ENCODE peak calls at places on chromosomes 16 and 17, in seven cellular contexts. X is H9, E is IMR-90, V is mesenchymal stem cell, A is neuronal stem cell, N is H1, F is trophoblast cell. S is an unnamed sample.

GRCh38 chr17:9050801-9051401 is 29.6 kb downstream of the NTN1 start:
- DNase-seq in X (peak), E (no peak), V (no peak), A (no peak), N (peak), F (peak), S (peak)

GRCh38 chr17:9959377-9959981 is 54.4 kb upstream of the RCVRN start:
- DNase-seq in X (peak), E (peak), V (peak), A (peak), N (peak), F (no peak), S (peak)

GRCh38 chr16:30004424-30004776 is 6.4 kb downstream of the DOC2A start:
- DNase-seq in X (no peak), E (no peak), V (no peak), A (no peak), N (no peak), F (no peak), S (no peak)

GRCh38 chr17:50593321-50593720 is 32.8 kb downstream of the CACNA1G start:
- DNase-seq in X (peak), E (no peak), V (peak), A (peak), N (peak), F (peak), S (peak)

GRCh38 chr16:17346441-17346773 is 124.4 kb downstream of the XYLT1 start:
- DNase-seq in X (no peak), E (no peak), V (no peak), A (no peak), N (no peak), F (no peak), S (no peak)

GRCh38 chr16:1002399-1003161 is 21.0 kb downstream of the SOX8 start:
- DNase-seq in X (peak), E (peak), V (peak), A (no peak), N (no peak), F (peak), S (peak)

GRCh38 chr16:75267631-75268264 is 16.3 kb upstream of the BCAR1 start:
- DNase-seq in X (no peak), E (peak), V (peak), A (no peak), N (no peak), F (peak), S (peak)

GRCh38 chr16:30457743-30458560 is 12.3 kb upstream of the SEPHS2 start:
- DNase-seq in X (no peak), E (no peak), V (no peak), A (no peak), N (no peak), F (no peak), S (no peak)

GRCh38 chr16:24816688-24817087 is 29.1 kb upstream of the SLC5A11 start:
- DNase-seq in X (no peak), E (no peak), V (no peak), A (no peak), N (no peak), F (no peak), S (no peak)

GRCh38 chr16:9159839-9160550 is 68.6 kb downstream of the HAPSTR1 start:
- DNase-seq in X (peak), E (peak), V (peak), A (peak), N (peak), F (peak), S (peak)

GRCh38 chr17:66450857-66451158 is 148.4 kb downstream of the PRKCA start:
- DNase-seq in X (no peak), E (no peak), V (no peak), A (no peak), N (no peak), F (no peak), S (no peak)

GRCh38 chr17:28746611-28747045 is 2.8 kb downstream of the TRAF4 start:
- DNase-seq in X (peak), E (no peak), V (no peak), A (no peak), N (peak), F (peak), S (peak)

GRCh38 chr16:50635505-50636392 is 45.4 kb downstream of the SNX20 start:
- DNase-seq in X (peak), E (no peak), V (no peak), A (no peak), N (no peak), F (no peak), S (peak)

GRCh38 chr17:15969463-15969862 is 24.5 kb downstream of the ADORA2B start:
- DNase-seq in X (no peak), E (no peak), V (no peak), A (no peak), N (no peak), F (no peak), S (no peak)

GRCh38 chr17:266219-266618 is 84.8 kb upstream of the DOC2B start:
- DNase-seq in X (no peak), E (no peak), V (no peak), A (no peak), N (no peak), F (no peak), S (no peak)

GRCh38 chr16:14194706-14195105 is 123.6 kb downstream of the MRTFB start:
- DNase-seq in X (no peak), E (no peak), V (no peak), A (no peak), N (no peak), F (no peak), S (no peak)

GRCh38 chr17:69159418-69159817 is 17.7 kb upstream of the ABCA6 start:
- DNase-seq in X (no peak), E (no peak), V (no peak), A (no peak), N (no peak), F (no peak), S (no peak)

GRCh38 chr17:58587713-58588117 is 73.3 kb upstream of the MTMR4 start:
- DNase-seq in X (peak), E (peak), V (peak), A (peak), N (peak), F (peak), S (peak)

GRCh38 chr17:28385037-28385797 is 13.7 kb downstream of the SARM1 start:
- DNase-seq in X (peak), E (no peak), V (no peak), A (no peak), N (no peak), F (peak), S (no peak)

GRCh38 chr17:81917565-81918332 is at the start of gene SIRT7:
- DNase-seq in X (peak), E (peak), V (peak), A (peak), N (peak), F (peak), S (peak)

GRCh38 chr17:28926366-28926765 is 23.5 kb upstream of the DHRS13 start:
- DNase-seq in X (no peak), E (no peak), V (no peak), A (no peak), N (no peak), F (no peak), S (no peak)

GRCh38 chr17:77002103-77003045 is 134.2 kb downstream of the MGAT5B start:
- DNase-seq in X (no peak), E (peak), V (peak), A (peak), N (no peak), F (peak), S (peak)

GRCh38 chr16:88851616-88852015 is 5.1 kb downstream of the GALNS start:
- DNase-seq in X (no peak), E (no peak), V (no peak), A (no peak), N (no peak), F (no peak), S (no peak)

GRCh38 chr17:78879679-78880186 is 23.3 kb downstream of the CEP295NL start:
- DNase-seq in X (no peak), E (peak), V (peak), A (no peak), N (no peak), F (no peak), S (no peak)

GRCh38 chr17:82801377-82801970 is 38.3 kb downstream of the ZNF750 start:
- DNase-seq in X (no peak), E (no peak), V (no peak), A (no peak), N (no peak), F (no peak), S (no peak)

GRCh38 chr16:77469639-77470038 is 34.8 kb upstream of the ADAMTS18 start:
- DNase-seq in X (no peak), E (no peak), V (no peak), A (no peak), N (no peak), F (no peak), S (no peak)

GRCh38 chr16:52283581-52284375 is 263.2 kb downstream of the TOX3 start:
- DNase-seq in X (no peak), E (no peak), V (no peak), A (no peak), N (no peak), F (peak), S (no peak)

GRCh38 chr16:77468831-77469230 is 34.0 kb upstream of the ADAMTS18 start:
- DNase-seq in X (no peak), E (no peak), V (no peak), A (no peak), N (no peak), F (no peak), S (peak)

GRCh38 chr17:65345261-65346060 is 208.3 kb downstream of the RGS9 start:
- DNase-seq in X (no peak), E (no peak), V (peak), A (no peak), N (no peak), F (peak), S (no peak)

GRCh38 chr16:84738255-84739038 is 38.6 kb downstream of the USP10 start:
- DNase-seq in X (peak), E (peak), V (peak), A (peak), N (peak), F (peak), S (peak)

GRCh38 chr17:81741594-81742452 is 29.7 kb downstream of the SLC25A10 start:
- DNase-seq in X (no peak), E (no peak), V (peak), A (no peak), N (no peak), F (no peak), S (no peak)

GRCh38 chr17:229945-230235 is 48.4 kb upstream of the DOC2B start:
- DNase-seq in X (no peak), E (no peak), V (no peak), A (no peak), N (no peak), F (no peak), S (no peak)

GRCh38 chr16:78675312-78675711 is 575.9 kb downstream of the WWOX start:
- DNase-seq in X (no peak), E (peak), V (peak), A (no peak), N (no peak), F (no peak), S (no peak)

GRCh38 chr17:164536-165235 is 16.8 kb downstream of the DOC2B start:
- DNase-seq in X (peak), E (peak), V (peak), A (peak), N (peak), F (no peak), S (peak)

GRCh38 chr17:64270885-64271284 is 7.8 kb upstream of the TEX2 start:
- DNase-seq in X (no peak), E (no peak), V (no peak), A (no peak), N (no peak), F (no peak), S (no peak)

GRCh38 chr17:35052240-35052608 is 11.3 kb downstream of the RFFL start:
- DNase-seq in X (no peak), E (peak), V (peak), A (no peak), N (no peak), F (no peak), S (no peak)

GRCh38 chr17:77147357-77147801 is 6.6 kb downstream of the SEC14L1 start:
- DNase-seq in X (no peak), E (no peak), V (no peak), A (no peak), N (no peak), F (no peak), S (no peak)

GRCh38 chr17:64622931-64623654 is 39.0 kb downstream of the SMURF2 start:
- DNase-seq in X (no peak), E (peak), V (peak), A (no peak), N (no peak), F (no peak), S (no peak)

DNA sequence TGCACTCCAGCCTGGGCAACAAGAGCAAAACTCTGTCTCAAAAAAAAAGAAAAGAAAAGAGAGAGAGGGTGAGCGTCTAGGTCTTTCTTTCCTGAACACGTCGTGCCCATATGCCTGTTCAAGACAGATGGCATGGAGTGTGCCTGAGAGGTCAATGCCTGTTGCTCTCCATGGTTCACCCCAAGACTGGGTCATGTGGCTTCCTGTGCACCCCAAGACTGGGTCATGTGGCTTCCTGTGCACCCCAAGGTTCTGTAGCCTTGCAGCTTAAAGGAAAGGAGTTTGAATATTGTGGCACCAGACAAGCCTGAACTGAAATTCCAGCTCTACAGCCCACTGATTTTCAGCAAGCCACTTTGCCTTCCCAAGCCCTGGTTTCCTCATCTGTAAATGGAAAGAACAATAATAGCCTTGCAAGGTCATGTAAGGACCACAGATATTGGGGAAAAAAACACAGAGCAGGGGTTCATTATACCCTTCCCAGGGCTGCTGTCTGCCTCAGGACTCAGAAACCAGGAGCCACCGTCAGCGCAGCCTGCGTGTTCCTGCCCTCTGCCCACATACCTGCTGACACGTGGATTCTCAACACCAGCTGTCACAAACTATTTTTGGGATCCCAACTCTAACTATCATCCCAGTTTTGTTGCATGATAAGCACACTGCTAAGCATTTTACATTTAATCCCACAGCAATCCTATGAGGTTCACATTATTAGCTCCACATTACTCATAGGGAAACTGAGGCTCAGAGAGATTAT is 18.0 kb upstream of the NAGS start:
- DNase-seq in X (no peak), E (no peak), V (no peak), A (no peak), N (no peak), F (no peak), S (no peak)
- H2AK5ac ChIP-seq in X (no peak), E (no peak), V (no peak), A (no peak), N (no peak), F (no peak), S (no peak)

GRCh38 chr16:66166451-66166850 is 200.0 kb upstream of the CDH5 start:
- DNase-seq in X (no peak), E (peak), V (no peak), A (no peak), N (no peak), F (no peak), S (no peak)

GRCh38 chr16:66169817-66170216 is 196.7 kb upstream of the CDH5 start:
- DNase-seq in X (no peak), E (no peak), V (no peak), A (no peak), N (no peak), F (no peak), S (peak)

GRCh38 chr16:66165879-66166278 is 200.6 kb upstream of the CDH5 start:
- DNase-seq in X (no peak), E (peak), V (no peak), A (no peak), N (no peak), F (no peak), S (no peak)

GRCh38 chr16:66168777-66169176 is 197.7 kb upstream of the CDH5 start:
- DNase-seq in X (no peak), E (no peak), V (no peak), A (no peak), N (no peak), F (no peak), S (no peak)

GRCh38 chr16:66167564-66168291 is 198.8 kb upstream of the CDH5 start:
- DNase-seq in X (peak), E (peak), V (peak), A (no peak), N (no peak), F (no peak), S (peak)
- H2AK5ac ChIP-seq in X (no peak), E (peak), V (no peak), A (peak), N (no peak), F (no peak), S (no peak)

DNA sequence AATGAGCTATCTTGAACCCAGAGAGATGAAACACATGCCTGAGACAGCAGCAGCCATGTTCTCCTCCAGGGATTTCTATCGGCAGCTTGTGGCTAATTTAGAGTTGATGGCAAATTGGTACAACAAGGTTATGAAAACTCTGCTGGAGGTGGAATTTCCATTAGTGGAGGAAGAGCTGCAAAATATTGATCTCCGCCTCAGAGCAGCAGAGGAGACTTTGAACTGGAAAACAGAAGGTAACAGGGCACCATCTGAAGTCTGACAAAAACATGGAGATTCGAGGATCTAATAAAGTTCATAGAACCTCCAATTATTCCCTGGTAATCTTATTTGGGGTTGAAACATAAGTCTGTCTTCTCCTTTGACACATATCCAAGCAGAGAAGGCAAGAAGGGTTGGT is 52.8 kb downstream of the DNAH9 start:
- DNase-seq in X (no peak), E (no peak), V (no peak), A (no peak), N (no peak), F (no peak), S (no peak)
- H2AK5ac ChIP-seq in X (no peak), E (no peak), V (no peak), A (no peak), N (no peak), F (no peak), S (no peak)

GRCh38 chr16:86244188-86244587 is 266.1 kb upstream of the FOXF1 start:
- DNase-seq in X (no peak), E (no peak), V (no peak), A (no peak), N (peak), F (no peak), S (no peak)

GRCh38 chr16:86245895-86246294 is 264.4 kb upstream of the FOXF1 start:
- DNase-seq in X (no peak), E (no peak), V (no peak), A (no peak), N (peak), F (no peak), S (no peak)

GRCh38 chr16:86244936-86245335 is 265.4 kb upstream of the FOXF1 start:
- DNase-seq in X (no peak), E (no peak), V (no peak), A (no peak), N (peak), F (no peak), S (no peak)

GRCh38 chr16:86243571-86244154 is 266.7 kb upstream of the FOXF1 start:
- DNase-seq in X (no peak), E (no peak), V (no peak), A (no peak), N (peak), F (no peak), S (no peak)

DNA sequence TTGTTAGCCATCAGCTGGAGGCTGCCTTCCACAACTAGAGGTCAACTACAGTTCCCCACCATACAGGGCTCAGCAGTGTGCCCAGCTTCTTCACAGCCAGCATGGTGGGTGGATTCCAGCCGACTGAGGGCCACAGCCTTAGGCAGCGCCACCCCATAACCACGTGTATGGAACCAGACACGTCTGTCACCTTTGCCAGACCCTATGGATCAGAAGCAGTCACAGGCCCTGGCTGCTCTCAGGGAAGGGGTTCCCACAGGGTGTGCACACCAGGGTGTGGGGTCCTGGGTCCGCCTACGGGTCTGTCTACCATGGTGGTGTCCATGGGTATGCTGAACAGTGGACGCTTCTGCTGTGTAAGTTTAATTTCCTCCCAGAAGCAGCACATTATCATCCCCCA is 265.0 kb upstream of the FOXF1 start:
- DNase-seq in X (no peak), E (no peak), V (no peak), A (no peak), N (no peak), F (no peak), S (no peak)
- H2AK5ac ChIP-seq in X (no peak), E (peak), V (no peak), A (no peak), N (no peak), F (no peak), S (no peak)

GRCh38 chr17:38562903-38563302 is 42.8 kb downstream of the SRCIN1 start:
- DNase-seq in X (peak), E (no peak), V (no peak), A (no peak), N (peak), F (no peak), S (peak)

GRCh38 chr17:38563362-38564253 is 42.1 kb downstream of the SRCIN1 start:
- DNase-seq in X (peak), E (no peak), V (no peak), A (no peak), N (peak), F (no peak), S (peak)

GRCh38 chr17:38564869-38565268 is 40.9 kb downstream of the SRCIN1 start:
- DNase-seq in X (peak), E (no peak), V (no peak), A (no peak), N (no peak), F (no peak), S (peak)

GRCh38 chr17:38565853-38566665 is 39.7 kb downstream of the SRCIN1 start:
- DNase-seq in X (no peak), E (no peak), V (no peak), A (no peak), N (no peak), F (no peak), S (no peak)

DNA sequence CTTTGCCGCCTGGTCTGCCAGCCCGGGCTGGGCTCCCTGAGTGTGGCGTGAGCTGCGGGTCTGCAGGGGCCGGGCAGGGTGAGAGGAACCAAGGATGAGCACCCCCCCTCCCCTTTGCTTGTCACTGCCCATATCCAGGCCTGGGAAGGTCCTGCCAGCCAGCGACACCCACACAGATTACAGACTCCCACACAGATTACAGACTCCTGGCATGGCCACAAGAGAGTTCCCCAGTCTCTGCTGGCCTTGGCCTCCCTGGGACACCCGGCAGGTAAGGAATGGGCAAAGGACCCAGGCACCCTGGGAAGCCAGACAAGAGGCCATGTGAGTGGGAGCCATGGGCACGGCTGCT is 41.5 kb downstream of the SRCIN1 start:
- DNase-seq in X (no peak), E (no peak), V (no peak), A (no peak), N (no peak), F (no peak), S (no peak)
- H2AK5ac ChIP-seq in X (no peak), E (no peak), V (no peak), A (no peak), N (peak), F (no peak), S (no peak)

GRCh38 chr17:48603959-48604769 is 622 bp downstream of the HOXB6 start:
- DNase-seq in X (peak), E (no peak), V (peak), A (no peak), N (no peak), F (no peak), S (no peak)
- H2AK5ac ChIP-seq in X (no peak), E (no peak), V (peak), A (no peak), N (no peak), F (no peak), S (no peak)